ENCODE peak calls at places on chromosomes 11 and 22, in ten cellular contexts. I is Calu3; V is fibroblast of lung; A is hypothalamus; N is H54; P is stimulated activated CD4-positive, alpha-beta T cell treated with anti-CD3 and anti-CD28 coated beads, Interleukin-1b, Interleukin-23, amount 100 ng/mL, for 24 hours; W is SW 1271; Y is choroid plexus epithelial cell; E is lower leg skin; C is HTR-8/SVneo. F is an unnamed sample.

GRCh38 chr11:102599642-102600261 is 25.4 kb downstream of the MMP20 start:
- DNase-seq in I (peak; percentile 48), V (peak; percentile 90), A (no peak), N (peak; percentile 5), P (no peak), W (peak; percentile 100), Y (peak; percentile 93), E (no peak), C (peak; percentile 90), F (no peak)

GRCh38 chr11:89168396-89168795 is 9.3 kb upstream of the TYR start:
- DNase-seq in I (no peak), V (peak; percentile 1), A (no peak), N (no peak), P (no peak), W (no peak), Y (no peak), E (no peak), C (no peak), F (no peak)

GRCh38 chr11:118620529-118621070 is 13.2 kb downstream of the PHLDB1 start:
- DNase-seq in I (peak; percentile 64), V (no peak), A (no peak), N (no peak), P (no peak), W (peak; percentile 80), Y (no peak), E (peak; percentile 86), C (no peak), F (no peak)

GRCh38 chr11:61106296-61106695 is 4.0 kb downstream of the CD5 start:
- DNase-seq in I (no peak), V (no peak), A (no peak), N (no peak), P (no peak), W (no peak), Y (no peak), E (no peak), C (no peak), F (no peak)

GRCh38 chr22:31102441-31103081 is 4.8 kb downstream of the SELENOM start:
- DNase-seq in I (peak; percentile 45), V (peak; percentile 99), A (no peak), N (peak; percentile 58), P (no peak), W (peak; percentile 26), Y (peak; percentile 96), E (peak; percentile 96), C (peak; percentile 26), F (no peak)

GRCh38 chr22:41688365-41689211 is at the start of gene SNU13:
- DNase-seq in I (peak; percentile 91), V (peak; percentile 91), A (peak; percentile 58), N (peak; percentile 69), P (peak; percentile 85), W (peak; percentile 87), Y (peak; percentile 92), E (peak; percentile 98), C (peak; percentile 83), F (peak; percentile 56)

GRCh38 chr22:45008853-45009751 is 703 bp downstream of the PHF21B start:
- DNase-seq in I (no peak), V (no peak), A (peak; percentile 7), N (no peak), P (no peak), W (no peak), Y (peak; percentile 9), E (no peak), C (no peak), F (no peak)

GRCh38 chr11:802018-802617 is 2.9 kb downstream of the PIDD1 start:
- DNase-seq in I (no peak), V (no peak), A (no peak), N (no peak), P (no peak), W (no peak), Y (no peak), E (no peak), C (no peak), F (no peak)

GRCh38 chr11:17692931-17693330 is 26.4 kb upstream of the MYOD1 start:
- DNase-seq in I (no peak), V (no peak), A (no peak), N (no peak), P (no peak), W (no peak), Y (no peak), E (no peak), C (no peak), F (no peak)

F was measured in SIG-M5.